ENCODE peak calls at places on chromosomes 2 and 18, in eight cellular contexts. Q is NCI-H510A treated with DMSO at 0.1 percent for 48 hours; P is hepatic stellate cell; K is A172; O is HL-60; X is iPS-NIHi11; U is AG20443; Z is activated CD4-positive, alpha-beta T cell treated with anti-CD3 and anti-CD28 coated beads for 36 hours. W is an unnamed sample.

GRCh38 chr2:69185807-69186206 is 172.8 kb downstream of the ANTXR1 start:
- DNase-seq in Q (no peak), P (no peak), K (peak; percentile 97), O (no peak), X (no peak), U (no peak), Z (no peak), W (peak; percentile 82)

GRCh38 chr18:9513971-9514512 is 38.7 kb downstream of the RALBP1 start:
- DNase-seq in Q (no peak), P (peak; percentile 68), K (peak; percentile 19), O (no peak), X (no peak), U (peak; percentile 29), Z (no peak), W (peak; percentile 97)

GRCh38 chr18:12359515-12359927 is 17.5 kb downstream of the AFG3L2 start:
- DNase-seq in Q (no peak), P (no peak), K (peak; percentile 37), O (no peak), X (no peak), U (no peak), Z (no peak), W (no peak)

GRCh38 chr18:49459404-49460171 is 857 bp downstream of the DYM start:
- DNase-seq in Q (no peak), P (peak; percentile 56), K (no peak), O (no peak), X (no peak), U (no peak), Z (peak; percentile 59), W (peak; percentile 16)

GRCh38 chr2:120654383-120655134 is 81.1 kb upstream of the GLI2 start:
- DNase-seq in Q (no peak), P (no peak), K (no peak), O (no peak), X (peak; percentile 80), U (no peak), Z (no peak), W (no peak)

GRCh38 chr2:129764376-129765325 is 214.8 kb upstream of the RAB6C start:
- DNase-seq in Q (no peak), P (no peak), K (no peak), O (no peak), X (no peak), U (no peak), Z (no peak), W (no peak)

GRCh38 chr18:28916436-28916835 is 739.5 kb upstream of the CDH2 start:
- DNase-seq in Q (no peak), P (no peak), K (no peak), O (no peak), X (no peak), U (no peak), Z (no peak), W (no peak)

GRCh38 chr18:57397440-57397839 is 37.7 kb upstream of the ONECUT2 start:
- DNase-seq in Q (no peak), P (no peak), K (peak; percentile 59), O (no peak), X (no peak), U (no peak), Z (peak; percentile 5), W (peak; percentile 53)

GRCh38 chr2:25491003-25491696 is 149.4 kb upstream of the DNMT3A start:
- DNase-seq in Q (no peak), P (no peak), K (peak; percentile 38), O (no peak), X (no peak), U (no peak), Z (no peak), W (peak; percentile 91)

GRCh38 chr2:135898234-135898786 is 22.1 kb upstream of the MCM6 start:
- DNase-seq in Q (no peak), P (no peak), K (no peak), O (no peak), X (no peak), U (no peak), Z (no peak), W (no peak)

GRCh38 chr18:37578182-37578678 is 12.6 kb upstream of the CELF4 start:
- DNase-seq in Q (no peak), P (no peak), K (no peak), O (no peak), X (no peak), U (no peak), Z (no peak), W (no peak)

GRCh38 chr2:230356084-230356483 is 29.1 kb downstream of the SP140L start:
- DNase-seq in Q (no peak), P (no peak), K (no peak), O (no peak), X (no peak), U (peak; percentile 13), Z (no peak), W (no peak)

GRCh38 chr2:38601061-38601460 is 1.7 kb downstream of the HNRNPLL start:
- DNase-seq in Q (no peak), P (no peak), K (no peak), O (no peak), X (no peak), U (no peak), Z (no peak), W (peak; percentile 15)

GRCh38 chr2:168210898-168211570 is 36.4 kb downstream of the STK39 start:
- DNase-seq in Q (peak; percentile 83), P (peak; percentile 65), K (peak; percentile 99), O (peak; percentile 90), X (no peak), U (peak; percentile 73), Z (no peak), W (peak; percentile 95)

GRCh38 chr2:218857371-218858137 is 2.1 kb upstream of the WNT6 start:
- DNase-seq in Q (no peak), P (no peak), K (peak; percentile 50), O (no peak), X (no peak), U (no peak), Z (no peak), W (no peak)

GRCh38 chr18:79778291-79778791 is 19.4 kb upstream of the KCNG2 start:
- DNase-seq in Q (no peak), P (no peak), K (no peak), O (no peak), X (no peak), U (no peak), Z (no peak), W (no peak)

GRCh38 chr2:25651066-25651465 is 22.3 kb downstream of the DTNB start:
- DNase-seq in Q (no peak), P (no peak), K (no peak), O (no peak), X (no peak), U (no peak), Z (no peak), W (no peak)

GRCh38 chr2:110679337-110679707 is 1.5 kb upstream of the BUB1 start:
- DNase-seq in Q (no peak), P (no peak), K (peak; percentile 45), O (no peak), X (no peak), U (no peak), Z (no peak), W (peak; percentile 19)

GRCh38 chr2:84904151-84904550 is 1.3 kb upstream of the TMSB10 start:
- DNase-seq in Q (no peak), P (no peak), K (no peak), O (no peak), X (no peak), U (no peak), Z (no peak), W (no peak)

GRCh38 chr2:237931205-237931721 is 35.6 kb upstream of the UBE2F start:
- DNase-seq in Q (peak; percentile 46), P (peak; percentile 74), K (no peak), O (no peak), X (no peak), U (peak; percentile 50), Z (no peak), W (no peak)

GRCh38 chr2:23904692-23905091 is 22.2 kb downstream of the ATAD2B start:
- DNase-seq in Q (no peak), P (peak; percentile 40), K (no peak), O (no peak), X (no peak), U (peak; percentile 43), Z (no peak), W (no peak)

GRCh38 chr18:49851624-49852023 is 38.3 kb upstream of the ACAA2 start:
- DNase-seq in Q (peak; percentile 6), P (no peak), K (no peak), O (no peak), X (no peak), U (no peak), Z (no peak), W (peak; percentile 11)

GRCh38 chr2:119196301-119197124 is 27.1 kb upstream of the STEAP3 start:
- DNase-seq in Q (no peak), P (no peak), K (no peak), O (no peak), X (peak; percentile 59), U (peak; percentile 65), Z (no peak), W (peak; percentile 76)

GRCh38 chr2:70659551-70659950 is 105.9 kb upstream of the TGFA start:
- DNase-seq in Q (no peak), P (no peak), K (no peak), O (no peak), X (no peak), U (no peak), Z (no peak), W (no peak)